ENCODE peak calls at places on chromosomes 6 and 20, in four cellular contexts. O is astrocyte of the spinal cord, V is dorsolateral prefrontal cortex, J is GM12865. N is an unnamed sample.

GRCh38 chr6:146153040-146153758 is 124.3 kb downstream of the GRM1 start:
- DNase-seq in V (no peak), J (peak), O (no peak), N (no peak)

GRCh38 chr6:46170357-46171289 is at the start of gene ENPP5:
- DNase-seq in J (peak), V (peak), O (no peak), N (no peak)

GRCh38 chr20:32823078-32823477 is 3.3 kb downstream of the MAPRE1 start:
- DNase-seq in O (peak), V (no peak), J (no peak), N (peak)

GRCh38 chr6:18990313-18990978 is 603.3 kb downstream of the RNF144B start:
- DNase-seq in V (peak), J (peak), O (peak), N (peak)

GRCh38 chr20:12679456-12679855 is 329.3 kb upstream of the SPTLC3 start:
- DNase-seq in V (no peak), O (no peak), J (no peak), N (no peak)

GRCh38 chr6:165766457-165766856 is 103.4 kb upstream of the PDE10A start:
- DNase-seq in V (no peak), J (no peak), O (peak), N (peak)

GRCh38 chr20:62475027-62475818 is 572 bp downstream of the GATA5 start:
- DNase-seq in J (no peak), O (no peak), V (no peak), N (no peak)

GRCh38 chr6:87968435-87969278 is 79.0 kb upstream of the SPACA1 start:
- DNase-seq in V (peak), J (peak), O (peak), N (peak)

GRCh38 chr20:10513931-10514575 is 78.9 kb downstream of the SLX4IP start:
- DNase-seq in J (no peak), O (no peak), V (no peak), N (peak)

GRCh38 chr6:128554302-128554701 is 33.9 kb upstream of the PTPRK start:
- DNase-seq in O (peak), J (no peak), V (no peak), N (peak)

GRCh38 chr6:158621694-158622544 is 22.6 kb downstream of the DYNLT1 start:
- DNase-seq in O (no peak), V (no peak), J (no peak), N (no peak)

GRCh38 chr20:41643504-41643938 is 25.3 kb upstream of the CHD6 start:
- DNase-seq in J (no peak), V (peak), O (peak), N (peak)

GRCh38 chr6:80771941-80772340 is 665.5 kb downstream of the BCKDHB start:
- DNase-seq in J (no peak), O (peak), V (no peak), N (peak)

GRCh38 chr6:145532361-145532760 is 203.0 kb downstream of the EPM2A start:
- DNase-seq in V (no peak), J (no peak), O (no peak), N (no peak)

GRCh38 chr6:22036267-22036666 is 260.6 kb downstream of the PRL start:
- DNase-seq in J (peak), V (no peak), O (peak), N (peak)

GRCh38 chr6:2209226-2209809 is 36.1 kb downstream of the GMDS start:
- DNase-seq in O (peak), J (peak), V (no peak), N (peak)

GRCh38 chr6:158584236-158584651 is 24.4 kb downstream of the TMEM181 start:
- DNase-seq in J (no peak), O (no peak), V (no peak), N (no peak)

GRCh38 chr6:112205521-112206458 is 48.6 kb downstream of the LAMA4 start:
- DNase-seq in J (no peak), V (no peak), O (peak), N (peak)

GRCh38 chr20:11981366-11981947 is 63.8 kb downstream of the BTBD3 start:
- DNase-seq in J (no peak), V (no peak), O (no peak), N (no peak)

GRCh38 chr6:30841644-30842504 is 42.4 kb upstream of the DDR1 start:
- DNase-seq in J (no peak), O (no peak), V (no peak), N (peak)

GRCh38 chr20:50460608-50461268 is 49.4 kb upstream of the PTPN1 start:
- DNase-seq in J (peak), V (peak), O (peak), N (peak)

GRCh38 chr6:168956884-168957730 is 296.5 kb downstream of the THBS2 start:
- DNase-seq in J (peak), O (peak), V (peak), N (peak)

GRCh38 chr6:28353981-28354676 is 4.4 kb downstream of the ZKSCAN3 start:
- DNase-seq in V (peak), O (peak), J (no peak), N (peak)

GRCh38 chr6:106192824-106193223 is 106.7 kb downstream of the PRDM1 start:
- DNase-seq in V (no peak), O (peak), J (no peak), N (no peak)

GRCh38 chr6:163900570-163900969 is 486.1 kb downstream of the QKI start:
- DNase-seq in V (no peak), J (no peak), O (peak), N (peak)

GRCh38 chr6:89298680-89299450 is 16.2 kb downstream of the GABRR2 start:
- DNase-seq in V (no peak), O (peak), J (peak), N (peak)

GRCh38 chr20:37821691-37822655 is 81.0 kb upstream of the VSTM2L start:
- DNase-seq in O (peak), J (no peak), V (no peak), N (peak)

GRCh38 chr6:116570856-116571682 is at the start of gene RWDD1:
- DNase-seq in J (peak), O (peak), V (peak), N (peak)
- TF ChIP-seq CTCF in J (no peak), O (no peak), V (peak), N (no peak)

GRCh38 chr6:92196320-92196719 is 1223.0 kb downstream of the EPHA7 start:
- DNase-seq in O (no peak), J (no peak), V (no peak), N (no peak)
- H3K4me3 ChIP-seq in O (no peak), J (no peak), V (no peak), N (no peak)

GRCh38 chr20:53208110-53208908 is 236.2 kb downstream of the TSHZ2 start:
- DNase-seq in J (no peak), O (no peak), V (no peak), N (no peak)
- TF ChIP-seq CTCF in J (peak), O (no peak), V (no peak), N (no peak)

GRCh38 chr6:129709451-129709908 is 497 bp downstream of the ARHGAP18 start:
- DNase-seq in O (peak), J (no peak), V (no peak), N (peak)

GRCh38 chr6:129709909-129710721 is at the start of gene ARHGAP18:
- DNase-seq in V (peak), J (peak), O (peak), N (peak)

GRCh38 chr6:129707882-129708495 is 2.0 kb downstream of the ARHGAP18 start:
- DNase-seq in J (no peak), V (no peak), O (no peak), N (no peak)

GRCh38 chr6:129707028-129707427 is 2.9 kb downstream of the ARHGAP18 start:
- DNase-seq in J (no peak), O (no peak), V (no peak), N (no peak)

DNA sequence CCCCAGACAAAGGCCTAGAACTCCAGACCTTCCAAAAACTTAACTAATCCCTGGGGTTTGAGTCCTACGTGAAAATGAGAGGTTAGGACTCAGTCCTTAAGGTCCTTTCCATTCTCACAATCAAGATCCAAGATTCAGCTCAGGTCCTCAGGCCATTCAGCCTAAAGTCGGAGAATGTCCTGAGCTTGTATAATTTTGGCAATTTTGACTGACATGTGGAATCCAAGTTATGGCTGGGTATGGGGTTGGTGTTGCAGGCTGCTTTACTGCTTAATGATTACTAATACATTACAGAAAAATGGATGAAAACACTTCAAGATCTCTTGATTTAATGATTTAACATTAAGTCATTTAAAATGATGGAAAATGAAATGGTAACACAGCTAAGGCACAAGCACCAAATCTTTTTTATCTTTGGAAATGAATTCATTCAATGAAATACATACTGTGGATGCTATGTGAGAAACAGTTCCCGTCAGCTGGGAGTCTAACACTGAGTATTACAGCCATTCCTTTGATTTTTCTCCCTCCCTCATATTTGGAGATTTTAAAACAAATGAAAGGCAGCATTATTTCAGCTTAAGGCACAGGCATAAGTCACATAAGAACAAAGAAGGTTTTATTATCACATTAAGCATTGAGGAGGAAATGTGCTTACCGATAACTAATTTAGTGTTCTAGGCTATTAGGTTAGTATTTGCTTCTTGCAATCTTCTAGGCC is 1.3 kb downstream of the ARHGAP18 start:
- DNase-seq in O (no peak), J (no peak), V (no peak), N (no peak)
- H3K4me3 ChIP-seq in O (peak), J (peak), V (peak), N (peak)

GRCh38 chr6:143592335-143592734 is 80.8 kb upstream of the FUCA2 start:
- DNase-seq in J (no peak), O (no peak), V (no peak), N (no peak)
- TF ChIP-seq CTCF in J (peak), O (peak), V (no peak), N (peak)

GRCh38 chr6:33589366-33589722 is 9.3 kb upstream of the BAK1 start:
- DNase-seq in V (no peak), O (no peak), J (no peak), N (no peak)
- H3K4me3 ChIP-seq in V (no peak), O (no peak), J (no peak), N (no peak)

GRCh38 chr6:108914235-108915022 is 66.2 kb downstream of the ARMC2 start:
- DNase-seq in O (no peak), J (peak), V (no peak), N (no peak)
- TF ChIP-seq CTCF in O (peak), J (peak), V (peak), N (peak)